ENCODE peak calls at places on chromosomes 16 and 17, in seven cellular contexts. One of them, this sample, is unnamed.

GRCh38 chr17:38728290-38728831 is 1.8 kb upstream of the CISD3 start:
- DNase-seq in NCI-H345: no peak
- DNase-seq in amniotic epithelial cell: no peak
- DNase-seq in NCI-H2171 treated with DMSO at 0.1 percent for 48 hours: no peak
- DNase-seq in head of caudate nucleus: no peak
- DNase-seq in naive B cell: peak; percentile 75
- DNase-seq in body of pancreas: no peak
- DNase-seq in this sample: no peak

GRCh38 chr17:72386619-72387237 is 265.9 kb downstream of the SOX9 start:
- DNase-seq in NCI-H345: peak; percentile 73
- DNase-seq in amniotic epithelial cell: no peak
- DNase-seq in NCI-H2171 treated with DMSO at 0.1 percent for 48 hours: peak; percentile 61
- DNase-seq in head of caudate nucleus: no peak
- DNase-seq in naive B cell: no peak
- DNase-seq in body of pancreas: no peak
- DNase-seq in this sample: peak; percentile 40

GRCh38 chr16:87068316-87068715 is 248.9 kb downstream of the C16orf95 start:
- DNase-seq in NCI-H345: no peak
- DNase-seq in amniotic epithelial cell: no peak
- DNase-seq in NCI-H2171 treated with DMSO at 0.1 percent for 48 hours: no peak
- DNase-seq in head of caudate nucleus: no peak
- DNase-seq in naive B cell: no peak
- DNase-seq in body of pancreas: no peak
- DNase-seq in this sample: no peak

GRCh38 chr17:39167492-39167891 is 1.5 kb upstream of the ARL5C start:
- DNase-seq in NCI-H345: no peak
- DNase-seq in amniotic epithelial cell: no peak
- DNase-seq in NCI-H2171 treated with DMSO at 0.1 percent for 48 hours: peak; percentile 84
- DNase-seq in head of caudate nucleus: peak; percentile 58
- DNase-seq in naive B cell: no peak
- DNase-seq in body of pancreas: peak; percentile 28
- DNase-seq in this sample: no peak

GRCh38 chr16:88681084-88681680 is 5.1 kb downstream of the SNAI3 start:
- DNase-seq in NCI-H345: no peak
- DNase-seq in amniotic epithelial cell: no peak
- DNase-seq in NCI-H2171 treated with DMSO at 0.1 percent for 48 hours: no peak
- DNase-seq in head of caudate nucleus: no peak
- DNase-seq in naive B cell: peak; percentile 33
- DNase-seq in body of pancreas: peak; percentile 69
- DNase-seq in this sample: peak; percentile 26

GRCh38 chr16:88799569-88800276 is 3.9 kb upstream of the CDT1 start:
- DNase-seq in NCI-H345: no peak
- DNase-seq in amniotic epithelial cell: no peak
- DNase-seq in NCI-H2171 treated with DMSO at 0.1 percent for 48 hours: no peak
- DNase-seq in head of caudate nucleus: no peak
- DNase-seq in naive B cell: no peak
- DNase-seq in body of pancreas: no peak
- DNase-seq in this sample: no peak

GRCh38 chr16:85555549-85556455 is 57.3 kb upstream of the GSE1 start:
- DNase-seq in NCI-H345: peak; percentile 74
- DNase-seq in amniotic epithelial cell: no peak
- DNase-seq in NCI-H2171 treated with DMSO at 0.1 percent for 48 hours: peak; percentile 77
- DNase-seq in head of caudate nucleus: peak; percentile 50
- DNase-seq in naive B cell: peak; percentile 41
- DNase-seq in body of pancreas: peak; percentile 78
- DNase-seq in this sample: peak; percentile 63

GRCh38 chr16:81511371-81511770 is 66.8 kb downstream of the CMIP start:
- DNase-seq in NCI-H345: no peak
- DNase-seq in amniotic epithelial cell: peak; percentile 47
- DNase-seq in NCI-H2171 treated with DMSO at 0.1 percent for 48 hours: no peak
- DNase-seq in head of caudate nucleus: no peak
- DNase-seq in naive B cell: no peak
- DNase-seq in body of pancreas: no peak
- DNase-seq in this sample: no peak

GRCh38 chr17:17789828-17790672 is 46.7 kb downstream of the SREBF1 start:
- DNase-seq in NCI-H345: no peak
- DNase-seq in amniotic epithelial cell: no peak
- DNase-seq in NCI-H2171 treated with DMSO at 0.1 percent for 48 hours: peak; percentile 48
- DNase-seq in head of caudate nucleus: no peak
- DNase-seq in naive B cell: no peak
- DNase-seq in body of pancreas: no peak
- DNase-seq in this sample: no peak

GRCh38 chr16:12568438-12568837 is 235.2 kb downstream of the CPPED1 start:
- DNase-seq in NCI-H345: no peak
- DNase-seq in amniotic epithelial cell: no peak
- DNase-seq in NCI-H2171 treated with DMSO at 0.1 percent for 48 hours: no peak
- DNase-seq in head of caudate nucleus: no peak
- DNase-seq in naive B cell: no peak
- DNase-seq in body of pancreas: no peak
- DNase-seq in this sample: no peak

GRCh38 chr17:38656959-38657823 is 17.6 kb downstream of the EPOP start:
- DNase-seq in NCI-H345: no peak
- DNase-seq in amniotic epithelial cell: no peak
- DNase-seq in NCI-H2171 treated with DMSO at 0.1 percent for 48 hours: no peak
- DNase-seq in head of caudate nucleus: peak; percentile 94
- DNase-seq in naive B cell: no peak
- DNase-seq in body of pancreas: peak; percentile 44
- DNase-seq in this sample: no peak

GRCh38 chr16:22782299-22782698 is 31.7 kb upstream of the HS3ST2 start:
- DNase-seq in NCI-H345: no peak
- DNase-seq in amniotic epithelial cell: no peak
- DNase-seq in NCI-H2171 treated with DMSO at 0.1 percent for 48 hours: no peak
- DNase-seq in head of caudate nucleus: no peak
- DNase-seq in naive B cell: no peak
- DNase-seq in body of pancreas: no peak
- DNase-seq in this sample: no peak

GRCh38 chr16:15906439-15906838 is 18.0 kb upstream of the CEP20 start:
- DNase-seq in NCI-H345: no peak
- DNase-seq in amniotic epithelial cell: no peak
- DNase-seq in NCI-H2171 treated with DMSO at 0.1 percent for 48 hours: no peak
- DNase-seq in head of caudate nucleus: no peak
- DNase-seq in naive B cell: no peak
- DNase-seq in body of pancreas: no peak
- DNase-seq in this sample: no peak

GRCh38 chr17:49378311-49378710 is 16.3 kb upstream of the ZNF652 start:
- DNase-seq in NCI-H345: no peak
- DNase-seq in amniotic epithelial cell: no peak
- DNase-seq in NCI-H2171 treated with DMSO at 0.1 percent for 48 hours: no peak
- DNase-seq in head of caudate nucleus: no peak
- DNase-seq in naive B cell: no peak
- DNase-seq in body of pancreas: no peak
- DNase-seq in this sample: no peak

GRCh38 chr17:78343433-78344201 is 16.3 kb downstream of the SOCS3 start:
- DNase-seq in NCI-H345: no peak
- DNase-seq in amniotic epithelial cell: no peak
- DNase-seq in NCI-H2171 treated with DMSO at 0.1 percent for 48 hours: peak; percentile 44
- DNase-seq in head of caudate nucleus: no peak
- DNase-seq in naive B cell: peak; percentile 91
- DNase-seq in body of pancreas: no peak
- DNase-seq in this sample: no peak

GRCh38 chr17:61065263-61065773 is 334.3 kb upstream of the TBX2 start:
- DNase-seq in NCI-H345: no peak
- DNase-seq in amniotic epithelial cell: peak; percentile 71
- DNase-seq in NCI-H2171 treated with DMSO at 0.1 percent for 48 hours: no peak
- DNase-seq in head of caudate nucleus: no peak
- DNase-seq in naive B cell: no peak
- DNase-seq in body of pancreas: no peak
- DNase-seq in this sample: no peak

GRCh38 chr17:66337268-66337667 is 34.9 kb downstream of the PRKCA start:
- DNase-seq in NCI-H345: no peak
- DNase-seq in amniotic epithelial cell: no peak
- DNase-seq in NCI-H2171 treated with DMSO at 0.1 percent for 48 hours: no peak
- DNase-seq in head of caudate nucleus: no peak
- DNase-seq in naive B cell: no peak
- DNase-seq in body of pancreas: no peak
- DNase-seq in this sample: no peak

GRCh38 chr16:13935408-13935807 is 15.5 kb downstream of the ERCC4 start:
- DNase-seq in NCI-H345: no peak
- DNase-seq in amniotic epithelial cell: no peak
- DNase-seq in NCI-H2171 treated with DMSO at 0.1 percent for 48 hours: no peak
- DNase-seq in head of caudate nucleus: no peak
- DNase-seq in naive B cell: no peak
- DNase-seq in body of pancreas: no peak
- DNase-seq in this sample: no peak

GRCh38 chr17:76138234-76138895 is 2.7 kb downstream of the FOXJ1 start:
- DNase-seq in NCI-H345: peak; percentile 75
- DNase-seq in amniotic epithelial cell: no peak
- DNase-seq in NCI-H2171 treated with DMSO at 0.1 percent for 48 hours: no peak
- DNase-seq in head of caudate nucleus: peak; percentile 84
- DNase-seq in naive B cell: no peak
- DNase-seq in body of pancreas: peak; percentile 65
- DNase-seq in this sample: peak; percentile 70

GRCh38 chr17:81439926-81440450 is 44.7 kb downstream of the BAHCC1 start:
- DNase-seq in NCI-H345: no peak
- DNase-seq in amniotic epithelial cell: no peak
- DNase-seq in NCI-H2171 treated with DMSO at 0.1 percent for 48 hours: no peak
- DNase-seq in head of caudate nucleus: no peak
- DNase-seq in naive B cell: no peak
- DNase-seq in body of pancreas: no peak
- DNase-seq in this sample: no peak

GRCh38 chr17:75630071-75630917 is 2.9 kb upstream of the SMIM5 start:
- DNase-seq in NCI-H345: no peak
- DNase-seq in amniotic epithelial cell: no peak
- DNase-seq in NCI-H2171 treated with DMSO at 0.1 percent for 48 hours: no peak
- DNase-seq in head of caudate nucleus: no peak
- DNase-seq in naive B cell: no peak
- DNase-seq in body of pancreas: no peak
- DNase-seq in this sample: no peak

GRCh38 chr17:350706-351435 is 1.7 kb downstream of the RPH3AL start:
- DNase-seq in NCI-H345: no peak
- DNase-seq in amniotic epithelial cell: peak; percentile 84
- DNase-seq in NCI-H2171 treated with DMSO at 0.1 percent for 48 hours: no peak
- DNase-seq in head of caudate nucleus: peak; percentile 68
- DNase-seq in naive B cell: no peak
- DNase-seq in body of pancreas: peak; percentile 78
- DNase-seq in this sample: no peak

GRCh38 chr16:79843631-79844043 is 243.1 kb upstream of the MAF start:
- DNase-seq in NCI-H345: no peak
- DNase-seq in amniotic epithelial cell: no peak
- DNase-seq in NCI-H2171 treated with DMSO at 0.1 percent for 48 hours: no peak
- DNase-seq in head of caudate nucleus: no peak
- DNase-seq in naive B cell: no peak
- DNase-seq in body of pancreas: no peak
- DNase-seq in this sample: no peak

GRCh38 chr16:29806096-29806579 is at the start of gene MAZ:
- DNase-seq in NCI-H345: no peak
- DNase-seq in amniotic epithelial cell: peak; percentile 91
- DNase-seq in NCI-H2171 treated with DMSO at 0.1 percent for 48 hours: peak; percentile 94
- DNase-seq in head of caudate nucleus: peak; percentile 86
- DNase-seq in naive B cell: peak; percentile 60
- DNase-seq in body of pancreas: no peak
- DNase-seq in this sample: peak; percentile 84

GRCh38 chr16:68232335-68232734 is 3.6 kb downstream of the ESRP2 start:
- DNase-seq in NCI-H345: no peak
- DNase-seq in amniotic epithelial cell: no peak
- DNase-seq in NCI-H2171 treated with DMSO at 0.1 percent for 48 hours: no peak
- DNase-seq in head of caudate nucleus: no peak
- DNase-seq in naive B cell: no peak
- DNase-seq in body of pancreas: no peak
- DNase-seq in this sample: no peak

GRCh38 chr17:63024716-63025115 is 58.7 kb downstream of the TANC2 start:
- DNase-seq in NCI-H345: no peak
- DNase-seq in amniotic epithelial cell: peak; percentile 69
- DNase-seq in NCI-H2171 treated with DMSO at 0.1 percent for 48 hours: no peak
- DNase-seq in head of caudate nucleus: no peak
- DNase-seq in naive B cell: no peak
- DNase-seq in body of pancreas: no peak
- DNase-seq in this sample: no peak

GRCh38 chr17:58411408-58411894 is 5.9 kb downstream of the RNF43 start:
- DNase-seq in NCI-H345: no peak
- DNase-seq in amniotic epithelial cell: peak; percentile 47
- DNase-seq in NCI-H2171 treated with DMSO at 0.1 percent for 48 hours: no peak
- DNase-seq in head of caudate nucleus: no peak
- DNase-seq in naive B cell: no peak
- DNase-seq in body of pancreas: no peak
- DNase-seq in this sample: no peak

GRCh38 chr16:17369441-17369951 is 101.3 kb downstream of the XYLT1 start:
- DNase-seq in NCI-H345: no peak
- DNase-seq in amniotic epithelial cell: no peak
- DNase-seq in NCI-H2171 treated with DMSO at 0.1 percent for 48 hours: no peak
- DNase-seq in head of caudate nucleus: peak; percentile 66
- DNase-seq in naive B cell: peak; percentile 83
- DNase-seq in body of pancreas: peak; percentile 26
- DNase-seq in this sample: no peak

GRCh38 chr17:4658478-4659305 is 17.2 kb upstream of the ALOX15 start:
- DNase-seq in NCI-H345: no peak
- DNase-seq in amniotic epithelial cell: peak; percentile 99
- DNase-seq in NCI-H2171 treated with DMSO at 0.1 percent for 48 hours: no peak
- DNase-seq in head of caudate nucleus: no peak
- DNase-seq in naive B cell: no peak
- DNase-seq in body of pancreas: no peak
- DNase-seq in this sample: no peak

GRCh38 chr17:74923538-74924249 is 379 bp upstream of the OTOP2 start:
- DNase-seq in NCI-H345: peak; percentile 56
- DNase-seq in amniotic epithelial cell: peak; percentile 16
- DNase-seq in NCI-H2171 treated with DMSO at 0.1 percent for 48 hours: peak; percentile 28
- DNase-seq in head of caudate nucleus: peak; percentile 84
- DNase-seq in naive B cell: peak; percentile 49
- DNase-seq in body of pancreas: peak; percentile 79
- DNase-seq in this sample: no peak

GRCh38 chr17:49223517-49224197 is 6.9 kb downstream of the PHOSPHO1 start:
- DNase-seq in NCI-H345: peak; percentile 37
- DNase-seq in amniotic epithelial cell: no peak
- DNase-seq in NCI-H2171 treated with DMSO at 0.1 percent for 48 hours: no peak
- DNase-seq in head of caudate nucleus: peak; percentile 85
- DNase-seq in naive B cell: peak; percentile 46
- DNase-seq in body of pancreas: peak; percentile 54
- DNase-seq in this sample: no peak

GRCh38 chr17:14940112-14940945 is 324.8 kb downstream of the PMP22 start:
- DNase-seq in NCI-H345: no peak
- DNase-seq in amniotic epithelial cell: no peak
- DNase-seq in NCI-H2171 treated with DMSO at 0.1 percent for 48 hours: no peak
- DNase-seq in head of caudate nucleus: no peak
- DNase-seq in naive B cell: no peak
- DNase-seq in body of pancreas: peak; percentile 7
- DNase-seq in this sample: no peak

GRCh38 chr16:77541131-77541530 is 106.3 kb upstream of the ADAMTS18 start:
- DNase-seq in NCI-H345: no peak
- DNase-seq in amniotic epithelial cell: no peak
- DNase-seq in NCI-H2171 treated with DMSO at 0.1 percent for 48 hours: no peak
- DNase-seq in head of caudate nucleus: no peak
- DNase-seq in naive B cell: no peak
- DNase-seq in body of pancreas: no peak
- DNase-seq in this sample: no peak

GRCh38 chr16:69838417-69838990 is 76.4 kb downstream of the WWP2 start:
- DNase-seq in NCI-H345: no peak
- DNase-seq in amniotic epithelial cell: no peak
- DNase-seq in NCI-H2171 treated with DMSO at 0.1 percent for 48 hours: no peak
- DNase-seq in head of caudate nucleus: peak; percentile 53
- DNase-seq in naive B cell: no peak
- DNase-seq in body of pancreas: peak; percentile 73
- DNase-seq in this sample: no peak

GRCh38 chr16:21645261-21645721 is 7.1 kb downstream of the IGSF6 start:
- DNase-seq in NCI-H345: no peak
- DNase-seq in amniotic epithelial cell: peak; percentile 26
- DNase-seq in NCI-H2171 treated with DMSO at 0.1 percent for 48 hours: no peak
- DNase-seq in head of caudate nucleus: peak; percentile 34
- DNase-seq in naive B cell: peak; percentile 67
- DNase-seq in body of pancreas: no peak
- DNase-seq in this sample: no peak

GRCh38 chr16:4612474-4612931 is 2.2 kb downstream of the UBALD1 start:
- DNase-seq in NCI-H345: no peak
- DNase-seq in amniotic epithelial cell: no peak
- DNase-seq in NCI-H2171 treated with DMSO at 0.1 percent for 48 hours: no peak
- DNase-seq in head of caudate nucleus: no peak
- DNase-seq in naive B cell: no peak
- DNase-seq in body of pancreas: no peak
- DNase-seq in this sample: no peak

GRCh38 chr16:86836503-86837125 is 258.3 kb downstream of the FOXL1 start:
- DNase-seq in NCI-H345: no peak
- DNase-seq in amniotic epithelial cell: peak; percentile 86
- DNase-seq in NCI-H2171 treated with DMSO at 0.1 percent for 48 hours: no peak
- DNase-seq in head of caudate nucleus: no peak
- DNase-seq in naive B cell: no peak
- DNase-seq in body of pancreas: no peak
- DNase-seq in this sample: no peak

This sample was measured in NCI-H2107.